ENCODE peak calls at places on chromosomes 3 and 15, in nine cellular contexts. O, R, U, E, L, W, J, Z and I are unnamed samples.

GRCh38 chr3:42769477-42770131 is 3.4 kb downstream of the CCDC13 start:
- DNase-seq in O (no peak), R (no peak), U (no peak), E (no peak), L (no peak), W (no peak), J (no peak), Z (no peak), I (no peak)

GRCh38 chr3:168885028-168885427 is 778.5 kb downstream of the MECOM start:
- DNase-seq in O (no peak), R (no peak), U (no peak), E (no peak), L (no peak), W (no peak), J (no peak), Z (no peak), I (no peak)

GRCh38 chr15:88918738-88919137 is 5.6 kb upstream of the MFGE8 start:
- DNase-seq in O (no peak), R (peak), U (peak), E (no peak), L (no peak), W (no peak), J (peak), Z (peak), I (no peak)

GRCh38 chr15:75702431-75702830 is 10.2 kb downstream of the CSPG4 start:
- DNase-seq in O (no peak), R (no peak), U (no peak), E (peak), L (no peak), W (no peak), J (no peak), Z (no peak), I (no peak)

GRCh38 chr3:50316657-50317242 is 5.8 kb downstream of the HYAL2 start:
- DNase-seq in O (peak), R (no peak), U (peak), E (no peak), L (peak), W (no peak), J (peak), Z (no peak), I (no peak)

GRCh38 chr3:126752303-126753190 is 48.5 kb downstream of the CHCHD6 start:
- DNase-seq in O (peak), R (peak), U (peak), E (peak), L (peak), W (peak), J (peak), Z (peak), I (peak)

GRCh38 chr3:118842147-118842863 is 192.3 kb downstream of the IGSF11 start:
- DNase-seq in O (no peak), R (no peak), U (no peak), E (no peak), L (no peak), W (no peak), J (peak), Z (no peak), I (no peak)

GRCh38 chr3:48599509-48600285 is 4.6 kb upstream of the COL7A1 start:
- DNase-seq in O (no peak), R (no peak), U (no peak), E (no peak), L (no peak), W (no peak), J (no peak), Z (no peak), I (no peak)

GRCh38 chr3:120203016-120203415 is 82.0 kb downstream of the GPR156 start:
- DNase-seq in O (no peak), R (peak), U (peak), E (no peak), L (no peak), W (no peak), J (peak), Z (no peak), I (no peak)